ENCODE peak calls at places on chromosomes 16 and 17, in four cellular contexts. B is K562, K is GM12878, R is GM12891. I is an unnamed sample.
A peak's percentile ranks its signal among the peaks of the same experiment; 100 is the strongest.

GRCh38 chr17:81487487-81488275 is 24.9 kb downstream of the ACTG1 start:
- DNase-seq in B (peak; percentile 98), K (no peak), R (peak; percentile 89), I (peak; percentile 51)

GRCh38 chr17:69762359-69762758 is 312.7 kb upstream of the KCNJ16 start:
- DNase-seq in B (no peak), K (no peak), R (no peak), I (no peak)

GRCh38 chr16:67982011-67982696 is 1.9 kb upstream of the DPEP3 start:
- DNase-seq in B (no peak), K (no peak), R (no peak), I (no peak)

GRCh38 chr17:22278302-22279275 is 586.3 kb downstream of the KCNJ18 start:
- DNase-seq in B (no peak), K (no peak), R (no peak), I (no peak)

GRCh38 chr17:39755550-39756375 is 18.0 kb downstream of the GRB7 start:
- DNase-seq in B (no peak), K (peak; percentile 84), R (no peak), I (no peak)

GRCh38 chr16:85353839-85354622 is 241.8 kb upstream of the CIBAR2 start:
- DNase-seq in B (no peak), K (no peak), R (no peak), I (no peak)

GRCh38 chr17:77264617-77265230 is 124.0 kb downstream of the SEC14L1 start:
- DNase-seq in B (no peak), K (no peak), R (no peak), I (no peak)

GRCh38 chr17:13600475-13601316 is 1.0 kb downstream of the HS3ST3A1 start:
- DNase-seq in B (peak; percentile 23), K (no peak), R (peak; percentile 12), I (no peak)

GRCh38 chr16:1193143-1193824 is 31.8 kb downstream of the TPSG1 start:
- DNase-seq in B (peak; percentile 48), K (no peak), R (no peak), I (no peak)

GRCh38 chr16:16073884-16074781 is 124.7 kb downstream of the ABCC1 start:
- DNase-seq in B (no peak), K (no peak), R (no peak), I (peak; percentile 86)

GRCh38 chr16:89111263-89111662 is 17.6 kb downstream of the ACSF3 start:
- DNase-seq in B (no peak), K (no peak), R (no peak), I (no peak)

GRCh38 chr17:19343256-19343630 is 19.3 kb downstream of the B9D1 start:
- DNase-seq in B (no peak), K (no peak), R (no peak), I (no peak)

GRCh38 chr16:85878875-85879274 is 20.1 kb upstream of the IRF8 start:
- DNase-seq in B (no peak), K (no peak), R (no peak), I (no peak)

GRCh38 chr17:16003841-16004240 is 4.2 kb downstream of the TTC19 start:
- DNase-seq in B (no peak), K (no peak), R (no peak), I (no peak)

GRCh38 chr16:4486126-4486893 is 10.1 kb downstream of the HMOX2 start:
- DNase-seq in B (no peak), K (no peak), R (no peak), I (no peak)

GRCh38 chr17:77298811-77299210 is 158.0 kb downstream of the SEC14L1 start:
- DNase-seq in B (no peak), K (no peak), R (no peak), I (no peak)

GRCh38 chr17:81419333-81419885 is 24.2 kb downstream of the BAHCC1 start:
- DNase-seq in B (peak; percentile 49), K (no peak), R (no peak), I (no peak)

GRCh38 chr17:17156107-17156506 is 50.0 kb downstream of the PLD6 start:
- DNase-seq in B (no peak), K (no peak), R (no peak), I (no peak)

GRCh38 chr17:82198092-82198491 is 14.6 kb downstream of the CCDC57 start:
- DNase-seq in B (no peak), K (no peak), R (no peak), I (no peak)

GRCh38 chr16:5438591-5438990 is 341.0 kb upstream of the EEF2KMT start:
- DNase-seq in B (peak; percentile 20), K (no peak), R (no peak), I (no peak)

GRCh38 chr17:4663711-4664110 is 22.2 kb upstream of the ALOX15 start:
- DNase-seq in B (no peak), K (no peak), R (no peak), I (no peak)

GRCh38 chr17:75631353-75631752 is 1.9 kb upstream of the SMIM5 start:
- DNase-seq in B (no peak), K (no peak), R (no peak), I (no peak)

GRCh38 chr16:30731411-30731810 is 16.8 kb upstream of the PHKG2 start:
- DNase-seq in B (no peak), K (no peak), R (no peak), I (no peak)

GRCh38 chr17:58693751-58694150 is 1.3 kb downstream of the RAD51C start:
- DNase-seq in B (no peak), K (no peak), R (no peak), I (peak; percentile 21)

GRCh38 chr17:42247734-42248133 is 28.5 kb downstream of the STAT5B start:
- DNase-seq in B (no peak), K (no peak), R (no peak), I (peak; percentile 34)

GRCh38 chr16:21565816-21566669 is 33.3 kb upstream of the METTL9 start:
- DNase-seq in B (no peak), K (no peak), R (no peak), I (no peak)

GRCh38 chr17:36481829-36482228 is 4.7 kb upstream of the ZNHIT3 start:
- DNase-seq in B (no peak), K (no peak), R (no peak), I (no peak)

DNA sequence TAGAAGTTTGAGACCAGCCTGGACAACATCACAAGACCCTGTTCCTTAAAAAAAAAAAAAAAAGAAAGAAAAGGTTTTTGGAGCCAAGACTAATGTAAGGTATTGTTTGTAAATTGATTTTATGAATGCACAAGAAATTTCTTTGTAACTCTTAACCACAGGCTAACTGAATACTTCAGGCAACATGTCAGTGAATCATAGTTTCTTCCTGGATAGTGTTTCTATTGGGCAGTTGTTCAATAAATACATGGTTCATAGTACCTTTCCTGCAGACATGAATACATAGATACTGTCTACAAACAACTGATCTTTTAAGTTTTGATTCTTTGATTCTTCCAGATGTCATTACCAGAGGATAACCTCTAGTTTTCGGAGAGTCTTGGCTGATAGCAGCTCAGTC is 11.6 kb downstream of the DDX42 start:
- DNase-seq in B (no peak), K (no peak), R (no peak), I (no peak)
- TF ChIP-seq SPI1 in B (no peak), K (no peak), R (no peak), I (no peak)

GRCh38 chr17:2872282-2872681 is 76.0 kb downstream of the RAP1GAP2 start:
- DNase-seq in B (no peak), K (no peak), R (no peak), I (no peak)
- TF ChIP-seq POLR2AphosphoS5 in B (no peak), K (no peak), R (no peak), I (no peak)

GRCh38 chr17:27494192-27495091 is 38.2 kb downstream of the KSR1 start:
- DNase-seq in B (no peak), K (no peak), R (no peak), I (no peak)
- TF ChIP-seq SPI1 in B (no peak), K (no peak), R (no peak), I (no peak)

DNA sequence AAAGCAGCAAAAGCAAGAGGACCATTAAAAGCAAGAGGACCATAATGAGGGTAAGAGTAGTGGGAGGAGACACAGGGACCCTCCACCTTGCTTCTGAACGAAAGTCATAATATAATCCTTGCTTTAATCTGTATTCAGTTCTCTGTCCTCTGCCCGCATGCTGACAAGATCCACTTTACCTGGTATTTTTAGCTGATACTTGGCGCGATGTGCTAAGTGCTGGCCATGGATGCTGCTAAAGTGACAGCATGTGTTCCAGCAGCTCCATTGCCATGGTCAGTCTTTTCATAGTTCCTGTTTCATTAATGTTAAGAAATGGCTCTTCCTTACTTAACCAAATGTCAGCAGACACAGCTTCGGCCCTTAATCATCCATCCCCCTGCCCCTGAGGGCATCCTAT is 86.8 kb downstream of the CA10 start:
- DNase-seq in B (no peak), K (no peak), R (no peak), I (no peak)
- TF ChIP-seq POLR2AphosphoS5 in B (no peak), K (no peak), R (no peak), I (no peak)

I was measured in HL-60.